ENCODE peak calls at places on chromosomes 6 and 20, in nine cellular contexts. I, K, E, L, G, H, A, Y and P are unnamed samples.

GRCh38 chr20:32315885-32316284 is 38.4 kb downstream of the KIF3B start:
- DNase-seq in I (no peak), K (no peak), A (no peak), E (no peak), H (no peak), Y (no peak), L (no peak), G (no peak), P (no peak)

GRCh38 chr6:16483315-16483875 is 245.0 kb downstream of the GMPR start:
- DNase-seq in Y (no peak), E (no peak), A (no peak), G (no peak), I (no peak), H (no peak), L (no peak), K (no peak), P (no peak)

GRCh38 chr6:114090626-114091025 is 119.7 kb upstream of the HDAC2 start:
- DNase-seq in E (no peak), G (no peak), K (no peak), I (no peak), H (no peak), Y (no peak), A (no peak), L (no peak), P (no peak)

GRCh38 chr6:148359228-148359627 is 16.6 kb downstream of the SASH1 start:
- DNase-seq in G (no peak), I (no peak), H (no peak), Y (no peak), K (no peak), A (no peak), E (no peak), L (no peak), P (no peak)

GRCh38 chr20:36585410-36586125 is 12.2 kb downstream of the TGIF2 start:
- DNase-seq in A (peak), E (no peak), L (no peak), G (no peak), H (peak), K (no peak), Y (no peak), I (no peak), P (peak)

GRCh38 chr20:4444404-4444803 is 277.3 kb upstream of the PRND start:
- DNase-seq in L (no peak), A (peak), Y (peak), I (peak), K (no peak), G (no peak), H (peak), E (no peak), P (no peak)

GRCh38 chr20:60057123-60057865 is 99.1 kb downstream of the CDH26 start:
- DNase-seq in H (peak), Y (peak), G (peak), I (peak), E (peak), L (peak), K (peak), A (peak), P (peak)

GRCh38 chr20:7579888-7580287 is 360.4 kb downstream of the HAO1 start:
- DNase-seq in G (no peak), L (no peak), A (no peak), K (no peak), H (no peak), E (peak), I (no peak), Y (no peak), P (no peak)

GRCh38 chr20:24695529-24696225 is 226.2 kb downstream of the SYNDIG1 start:
- DNase-seq in K (no peak), I (no peak), H (no peak), A (no peak), Y (no peak), L (no peak), G (no peak), E (no peak), P (no peak)

GRCh38 chr6:45728674-45729073 is 287.0 kb downstream of the CLIC5 start:
- DNase-seq in G (peak), A (peak), I (no peak), E (no peak), Y (no peak), L (peak), K (no peak), H (peak), P (no peak)

GRCh38 chr6:3887150-3887700 is 38.1 kb downstream of the FAM50B start:
- DNase-seq in H (peak), G (peak), K (no peak), A (peak), E (peak), L (peak), Y (no peak), I (peak), P (no peak)

GRCh38 chr6:411402-412145 is 20.0 kb downstream of the IRF4 start:
- DNase-seq in K (no peak), E (no peak), G (no peak), A (no peak), I (no peak), H (no peak), Y (peak), L (no peak), P (no peak)

GRCh38 chr6:85291326-85291725 is 158.6 kb upstream of the NT5E start:
- DNase-seq in E (no peak), L (no peak), K (no peak), Y (no peak), A (no peak), H (no peak), G (no peak), I (no peak), P (no peak)

GRCh38 chr6:26436018-26436417 is 4.3 kb upstream of the BTN3A3 start:
- DNase-seq in H (no peak), I (no peak), E (no peak), Y (no peak), L (no peak), A (no peak), K (no peak), G (no peak), P (no peak)

GRCh38 chr6:31815025-31815838 is at the start of the genes HSPA1A and HSPA1L:
- DNase-seq in I (peak), L (no peak), E (peak), K (peak), G (peak), A (peak), H (peak), Y (peak), P (peak)

GRCh38 chr6:24431045-24431451 is 28.3 kb downstream of the MRS2 start:
- DNase-seq in Y (peak), E (peak), A (peak), I (peak), K (no peak), G (peak), H (peak), L (peak), P (peak)

GRCh38 chr6:144820270-144820669 is 535.1 kb downstream of the UTRN start:
- DNase-seq in L (no peak), H (peak), G (no peak), K (no peak), A (no peak), Y (peak), E (no peak), I (no peak), P (no peak)

GRCh38 chr6:80547827-80548226 is 441.4 kb downstream of the BCKDHB start:
- DNase-seq in G (peak), H (peak), E (no peak), A (peak), L (no peak), K (no peak), Y (peak), I (peak), P (no peak)

GRCh38 chr6:3825851-3826581 is 23.2 kb upstream of the FAM50B start:
- DNase-seq in K (no peak), Y (peak), L (peak), E (peak), H (peak), I (peak), G (peak), A (peak), P (peak)

GRCh38 chr6:73710470-73710869 is 14.5 kb downstream of the CD109 start:
- DNase-seq in G (peak), K (no peak), L (peak), I (peak), Y (peak), H (peak), E (peak), A (peak), P (no peak)

GRCh38 chr20:41702647-41703046 is 84.5 kb upstream of the CHD6 start:
- DNase-seq in L (no peak), E (no peak), K (no peak), G (no peak), H (no peak), A (no peak), Y (no peak), I (no peak), P (no peak)

GRCh38 chr6:120282005-120282404 is 932.4 kb upstream of the MAN1A1 start:
- DNase-seq in Y (no peak), K (no peak), G (no peak), E (no peak), H (no peak), I (no peak), L (no peak), A (no peak), P (no peak)

GRCh38 chr6:40640591-40641293 is 53.6 kb upstream of the LRFN2 start:
- DNase-seq in E (no peak), G (peak), H (no peak), I (no peak), Y (no peak), L (no peak), K (no peak), A (no peak), P (no peak)

GRCh38 chr6:129638055-129639019 is 71.6 kb downstream of the ARHGAP18 start:
- DNase-seq in K (no peak), E (no peak), L (no peak), G (peak), H (peak), I (peak), Y (peak), A (no peak), P (no peak)